ENCODE peak calls at places on chromosomes 2 and 18, in five cellular contexts. U, P, H, W and B are unnamed samples.

GRCh38 chr2:51581636-51582267 is 549.8 kb upstream of the NRXN1 start:
- DNase-seq in U (no peak), P (no peak), H (no peak), W (no peak), B (no peak)

GRCh38 chr2:207530160-207531023 is 630 bp downstream of the CREB1 start:
- DNase-seq in U (peak), P (peak), H (peak), W (peak), B (no peak)

GRCh38 chr2:85795331-85796045 is 41.7 kb downstream of the ATOH8 start:
- DNase-seq in U (no peak), P (no peak), H (peak), W (peak), B (no peak)

GRCh38 chr2:218093879-218094278 is 24.8 kb downstream of the RUFY4 start:
- DNase-seq in U (no peak), P (no peak), H (no peak), W (no peak), B (no peak)

GRCh38 chr18:54210463-54210862 is 14.0 kb downstream of the MBD2 start:
- DNase-seq in U (no peak), P (no peak), H (no peak), W (no peak), B (no peak)

GRCh38 chr2:45626387-45627010 is 15.4 kb upstream of the SRBD1 start:
- DNase-seq in U (no peak), P (no peak), H (no peak), W (no peak), B (no peak)

GRCh38 chr2:187875836-187876235 is 321.6 kb upstream of the TFPI start:
- DNase-seq in U (no peak), P (no peak), H (no peak), W (no peak), B (no peak)

GRCh38 chr2:99877963-99878362 is 264.4 kb downstream of the AFF3 start:
- DNase-seq in U (no peak), P (no peak), H (no peak), W (no peak), B (no peak)

GRCh38 chr2:60961457-60961856 is 56.1 kb upstream of the PEX13 start:
- DNase-seq in U (no peak), P (no peak), H (no peak), W (no peak), B (peak)

GRCh38 chr18:65343571-65343970 is 407.2 kb upstream of the CDH7 start:
- DNase-seq in U (no peak), P (no peak), H (no peak), W (no peak), B (no peak)

GRCh38 chr2:33476100-33476792 is at the start of gene RASGRP3:
- DNase-seq in U (peak), P (peak), H (peak), W (peak), B (peak)

GRCh38 chr2:22748909-22749308 is 636.1 kb upstream of the KLHL29 start:
- DNase-seq in U (no peak), P (no peak), H (no peak), W (no peak), B (no peak)

GRCh38 chr2:142586693-142587432 is 290.6 kb upstream of the KYNU start:
- DNase-seq in U (no peak), P (no peak), H (no peak), W (no peak), B (no peak)

GRCh38 chr2:235811446-235812184 is 317.8 kb downstream of the AGAP1 start:
- DNase-seq in U (no peak), P (no peak), H (no peak), W (peak), B (no peak)

GRCh38 chr2:230797515-230798495 is 66.9 kb upstream of the ITM2C start:
- DNase-seq in U (no peak), P (no peak), H (no peak), W (no peak), B (no peak)

GRCh38 chr2:43178602-43179542 is 47.5 kb downstream of the ZFP36L2 start:
- DNase-seq in U (peak), P (no peak), H (peak), W (peak), B (peak)

GRCh38 chr2:112821142-112821541 is 15.4 kb downstream of the IL1B start:
- DNase-seq in U (no peak), P (no peak), H (no peak), W (no peak), B (no peak)

GRCh38 chr2:216215991-216216390 is 106.8 kb downstream of the XRCC5 start:
- DNase-seq in U (no peak), P (no peak), H (no peak), W (no peak), B (no peak)

GRCh38 chr2:68414862-68415261 is 49.8 kb downstream of the PLEK start:
- DNase-seq in U (no peak), P (no peak), H (no peak), W (no peak), B (no peak)

GRCh38 chr18:48927286-48928080 is 23.3 kb downstream of the SMAD7 start:
- DNase-seq in U (no peak), P (no peak), H (no peak), W (no peak), B (no peak)

GRCh38 chr18:31246460-31246859 is 71.5 kb upstream of the DSG1 start:
- DNase-seq in U (no peak), P (no peak), H (no peak), W (no peak), B (no peak)

GRCh38 chr2:28665041-28665704 is 86.5 kb upstream of the PPP1CB start:
- DNase-seq in U (peak), P (no peak), H (peak), W (peak), B (no peak)

GRCh38 chr2:240917684-240918257 is 11.6 kb downstream of the CROCC2 start:
- DNase-seq in U (no peak), P (no peak), H (peak), W (peak), B (no peak)

GRCh38 chr2:57372237-57372962 is 674.2 kb upstream of the VRK2 start:
- DNase-seq in U (no peak), P (no peak), H (no peak), W (no peak), B (no peak)

GRCh38 chr2:101793277-101793969 is 95.9 kb downstream of the MAP4K4 start:
- DNase-seq in U (no peak), P (no peak), H (no peak), W (no peak), B (no peak)

GRCh38 chr2:42859006-42859552 is 66.7 kb upstream of the HAAO start:
- DNase-seq in U (peak), P (peak), H (peak), W (peak), B (peak)

GRCh38 chr2:45699032-45699658 is 47.7 kb downstream of the PRKCE start:
- DNase-seq in U (no peak), P (no peak), H (no peak), W (no peak), B (peak)

GRCh38 chr2:156334496-156335478 is 2.3 kb upstream of the NR4A2 start:
- DNase-seq in U (peak), P (peak), H (peak), W (peak), B (peak)
- H3K27ac ChIP-seq in U (peak), P (peak), H (peak), W (peak), B (peak)

GRCh38 chr2:3354986-3355385 is 22.6 kb downstream of the EIPR1 start:
- DNase-seq in U (no peak), P (no peak), H (no peak), W (no peak), B (no peak)
- H3K27ac ChIP-seq in U (no peak), P (no peak), H (no peak), W (no peak), B (no peak)

DNA sequence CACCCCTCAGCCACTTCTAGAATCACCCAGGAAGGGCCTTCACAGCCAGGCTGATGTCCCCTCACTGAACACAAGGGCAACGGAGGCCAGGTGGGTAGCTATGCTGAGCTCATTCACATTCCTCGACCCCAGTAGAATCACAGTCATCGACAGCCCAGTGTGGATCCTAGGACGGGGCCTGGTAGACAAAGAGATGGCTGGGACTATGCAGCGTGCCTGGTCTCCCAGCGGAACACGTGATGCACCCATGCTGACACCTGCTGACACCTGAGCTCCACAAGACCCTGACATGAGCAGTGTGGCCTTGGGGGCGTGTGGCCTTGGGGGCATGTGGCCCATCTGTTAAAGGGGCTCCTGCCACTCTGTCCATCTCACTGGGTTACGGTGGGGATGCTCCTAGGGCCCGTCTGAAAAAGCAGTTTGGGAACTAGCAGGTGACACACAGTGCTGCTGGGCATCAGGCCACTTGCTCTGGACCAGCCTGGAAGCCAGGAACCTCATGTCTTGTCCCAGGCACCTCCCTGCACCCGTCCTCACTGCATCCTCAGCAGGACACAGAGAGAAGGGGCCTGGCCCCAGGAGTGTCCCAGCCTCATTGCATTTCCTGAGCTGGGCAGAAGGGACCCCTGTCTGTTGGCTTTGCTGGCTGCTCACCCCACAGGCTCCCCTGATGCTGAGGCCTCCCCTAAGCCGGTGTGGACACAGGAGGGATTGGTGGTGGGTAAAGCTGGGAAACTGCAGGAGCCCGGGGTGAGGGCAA is 9.7 kb downstream of the ECEL1 start:
- DNase-seq in U (no peak), P (no peak), H (peak), W (no peak), B (no peak)
- H3K27ac ChIP-seq in U (no peak), P (no peak), H (no peak), W (no peak), B (no peak)

GRCh38 chr2:165776796-165777195 is 17.3 kb downstream of the GALNT3 start:
- DNase-seq in U (no peak), P (no peak), H (no peak), W (no peak), B (no peak)

GRCh38 chr2:165778653-165779451 is 15.2 kb downstream of the GALNT3 start:
- DNase-seq in U (no peak), P (no peak), H (no peak), W (no peak), B (no peak)

GRCh38 chr2:165777522-165778186 is 16.4 kb downstream of the GALNT3 start:
- DNase-seq in U (no peak), P (no peak), H (no peak), W (no peak), B (no peak)

GRCh38 chr2:165776013-165776412 is 18.0 kb downstream of the GALNT3 start:
- DNase-seq in U (no peak), P (no peak), H (no peak), W (no peak), B (no peak)

DNA sequence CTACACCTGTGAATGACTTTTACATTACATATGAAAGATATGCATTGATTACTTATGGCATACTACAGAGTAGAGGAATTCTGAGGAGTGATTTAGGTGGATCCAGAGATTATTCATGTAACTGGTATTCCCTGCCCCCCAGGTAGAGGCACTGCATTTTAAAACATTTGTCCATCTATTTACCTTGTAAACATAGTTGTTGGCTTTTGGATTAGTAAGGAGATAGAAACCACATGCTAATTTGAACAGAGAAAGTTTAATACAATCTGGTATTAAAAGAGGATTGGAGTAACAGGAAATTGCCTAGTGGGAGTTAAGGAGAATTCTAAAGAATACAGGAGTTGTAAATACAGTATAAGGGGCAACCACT is 15.9 kb downstream of the GALNT3 start:
- DNase-seq in U (no peak), P (no peak), H (no peak), W (no peak), B (no peak)
- H3K27ac ChIP-seq in U (no peak), P (peak), H (no peak), W (no peak), B (no peak)

DNA sequence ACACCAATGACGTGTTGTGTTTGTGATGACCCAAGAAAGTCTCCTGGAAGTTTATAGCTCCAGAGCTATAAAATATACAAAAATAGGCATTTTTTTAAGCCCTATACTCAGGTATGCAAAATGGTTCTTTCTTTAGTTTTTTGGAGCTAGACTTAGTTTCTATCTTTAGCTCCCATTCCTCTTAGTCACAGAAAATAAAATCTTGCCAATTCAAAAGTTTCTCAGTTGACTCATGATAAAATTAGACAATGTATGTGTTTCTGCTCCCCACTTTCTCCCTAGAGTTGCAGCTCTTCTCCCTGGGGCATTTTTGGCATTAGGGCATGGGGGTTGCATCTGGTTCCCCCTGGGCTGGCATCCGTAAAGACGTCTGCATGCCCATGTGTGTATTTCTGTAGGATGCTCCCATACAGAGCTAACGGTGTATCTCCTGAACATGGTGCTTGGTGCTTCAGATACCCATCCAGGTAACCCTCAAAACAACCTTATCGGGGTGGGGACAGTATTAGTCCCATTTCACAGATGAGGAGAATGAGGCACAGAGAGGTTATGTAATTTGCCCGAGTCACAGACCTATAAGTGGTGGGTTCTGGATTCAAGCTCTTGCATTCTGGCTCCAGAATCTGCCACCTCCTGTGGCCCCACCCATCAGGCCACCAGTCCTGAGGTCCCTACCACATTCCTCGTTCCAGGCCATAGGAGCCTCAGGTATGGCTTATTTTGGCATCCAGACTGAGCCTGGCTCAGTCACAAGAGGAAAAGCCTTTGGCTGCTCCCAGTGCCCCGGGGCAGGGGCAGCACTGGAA is 43.1 kb upstream of the ASAP2 start:
- DNase-seq in U (no peak), P (no peak), H (no peak), W (no peak), B (peak)
- H3K27ac ChIP-seq in U (no peak), P (no peak), H (no peak), W (no peak), B (peak)

GRCh38 chr18:11357678-11358077 is 208.3 kb upstream of the PIEZO2 start:
- DNase-seq in U (no peak), P (no peak), H (no peak), W (no peak), B (no peak)
- H3K27ac ChIP-seq in U (no peak), P (no peak), H (no peak), W (no peak), B (no peak)

GRCh38 chr2:237141556-237141955 is 55.9 kb downstream of the COPS8 start:
- DNase-seq in U (no peak), P (no peak), H (no peak), W (no peak), B (peak)
- H3K27ac ChIP-seq in U (no peak), P (no peak), H (peak), W (no peak), B (no peak)

DNA sequence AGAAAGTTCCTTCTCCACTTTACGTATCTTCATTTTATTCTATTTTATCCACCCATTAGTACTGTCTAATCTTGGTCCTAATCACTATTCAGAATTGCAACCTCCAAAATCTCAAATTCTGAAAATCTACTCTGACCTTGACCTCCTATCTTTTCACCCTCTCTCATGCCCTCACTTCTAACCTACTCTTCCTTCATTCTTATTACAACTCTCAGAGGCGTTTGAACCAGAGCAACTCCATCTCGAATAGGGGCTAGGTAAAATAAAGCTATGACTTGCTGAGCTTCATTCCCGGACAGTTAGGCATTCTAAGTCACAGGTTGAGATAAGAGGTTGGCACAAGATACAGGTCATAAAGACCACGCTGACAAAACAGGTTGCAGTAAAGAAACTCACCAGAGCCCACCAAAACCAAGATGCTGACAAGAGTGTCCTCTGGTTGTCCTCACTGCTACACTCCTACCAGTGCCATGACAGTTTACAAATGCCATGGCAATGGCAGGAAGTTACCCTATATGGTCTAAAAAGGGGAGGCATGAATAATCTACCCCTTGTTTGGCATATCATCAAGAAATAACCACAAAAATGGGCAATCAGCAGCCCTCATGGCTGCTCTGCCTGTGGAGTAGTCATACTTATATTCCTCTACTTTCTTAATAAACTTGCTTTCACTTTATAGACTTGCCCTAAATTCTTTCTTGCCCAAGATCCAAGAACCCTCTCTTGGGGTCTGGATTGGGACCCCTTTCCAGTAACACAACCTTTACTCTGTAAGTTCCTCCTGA is 11.4 kb downstream of the CCDC88A start:
- DNase-seq in U (no peak), P (no peak), H (no peak), W (no peak), B (no peak)
- H3K27ac ChIP-seq in U (no peak), P (no peak), H (no peak), W (no peak), B (no peak)

DNA sequence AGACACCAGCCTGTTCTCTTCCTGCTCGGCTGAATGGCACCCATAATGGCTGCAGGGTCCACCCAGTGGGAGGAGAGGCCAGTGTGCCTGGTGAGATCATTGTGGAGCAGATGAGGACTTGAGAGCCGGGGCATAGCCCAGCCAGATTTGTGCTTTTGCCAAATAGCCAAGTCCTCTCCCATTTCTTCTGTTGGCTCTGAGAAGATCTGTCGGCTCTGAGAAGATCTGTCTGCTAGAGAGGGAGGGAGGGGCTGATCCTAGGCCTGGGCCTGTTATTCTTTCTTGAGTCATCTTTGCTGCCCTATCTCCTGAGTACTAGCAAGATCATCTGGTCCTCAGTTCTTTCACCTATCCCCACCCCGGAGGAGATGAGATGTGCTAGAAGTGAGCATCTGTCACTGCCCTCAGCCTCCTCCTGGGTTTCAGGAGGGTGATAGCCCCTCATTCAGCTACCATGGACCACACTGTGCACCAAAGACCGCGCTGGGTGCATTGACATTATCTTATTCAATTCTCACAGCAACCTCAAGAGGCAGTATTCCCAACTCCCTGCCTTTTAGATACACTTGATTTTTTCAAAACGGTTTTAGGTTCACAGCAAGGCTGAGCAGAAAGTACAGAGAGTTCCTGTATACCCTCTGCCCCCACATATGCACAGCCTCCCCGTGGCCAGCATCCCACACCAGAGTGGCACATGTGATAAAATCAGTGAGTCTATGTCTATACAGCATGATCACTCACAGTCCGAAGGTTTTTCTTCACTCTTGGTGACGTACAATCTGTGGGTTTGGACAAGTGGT is 98.6 kb downstream of the CAPN13 start:
- DNase-seq in U (peak), P (no peak), H (no peak), W (peak), B (peak)
- H3K27ac ChIP-seq in U (no peak), P (no peak), H (no peak), W (no peak), B (no peak)